ENCODE peak calls at places on chromosomes 2 and 18, in eight cellular contexts. A is pancreas, N is WTC11, E is GM13976, D is AG10803, V is HL-60, X is thoracic aorta, F is cardiac fibroblast. K is an unnamed sample.

GRCh38 chr18:35085450-35086032 is 44.3 kb downstream of the MAPRE2 start:
- DNase-seq in A (no peak), X (no peak), V (no peak), F (no peak), D (no peak), N (no peak), E (no peak), K (no peak)

GRCh38 chr2:582792-583528 is 94.2 kb downstream of the TMEM18 start:
- DNase-seq in E (no peak), N (no peak), F (no peak), A (no peak), V (no peak), X (no peak), D (no peak), K (no peak)

GRCh38 chr18:46352520-46353250 is 248.5 kb downstream of the HAUS1 start:
- DNase-seq in D (no peak), E (no peak), A (no peak), N (no peak), F (no peak), V (no peak), X (no peak), K (no peak)

GRCh38 chr18:76379226-76380126 is 115.6 kb downstream of the ZNF516 start:
- DNase-seq in D (no peak), V (no peak), A (no peak), F (no peak), N (no peak), E (no peak), X (no peak), K (no peak)

GRCh38 chr2:219530048-219530963 is 13.3 kb downstream of the CHPF start:
- DNase-seq in E (peak), D (peak), N (peak), V (peak), F (peak), A (peak), X (no peak), K (peak)

GRCh38 chr18:10139783-10140410 is 226.1 kb downstream of the VAPA start:
- DNase-seq in F (peak), X (no peak), A (no peak), D (peak), E (no peak), V (no peak), N (no peak), K (no peak)

GRCh38 chr2:42569116-42569711 is 782 bp downstream of the MTA3 start:
- DNase-seq in F (peak), D (peak), E (peak), A (peak), N (no peak), V (no peak), X (no peak), K (peak)

GRCh38 chr2:200471324-200471848 is 38.5 kb downstream of the KCTD18 start:
- DNase-seq in E (peak), V (peak), N (no peak), F (peak), D (no peak), A (no peak), X (no peak), K (no peak)

GRCh38 chr18:46333371-46334199 is 229.4 kb downstream of the HAUS1 start:
- DNase-seq in E (no peak), X (no peak), N (peak), A (no peak), V (peak), D (peak), F (peak), K (no peak)

GRCh38 chr2:110211938-110212858 is at the start of gene MTLN:
- DNase-seq in V (peak), E (peak), F (peak), A (peak), D (peak), N (peak), X (peak), K (peak)
- TF ChIP-seq CTCF in V (no peak), E (no peak), F (no peak), A (no peak), D (no peak), N (no peak), X (no peak), K (no peak)

DNA sequence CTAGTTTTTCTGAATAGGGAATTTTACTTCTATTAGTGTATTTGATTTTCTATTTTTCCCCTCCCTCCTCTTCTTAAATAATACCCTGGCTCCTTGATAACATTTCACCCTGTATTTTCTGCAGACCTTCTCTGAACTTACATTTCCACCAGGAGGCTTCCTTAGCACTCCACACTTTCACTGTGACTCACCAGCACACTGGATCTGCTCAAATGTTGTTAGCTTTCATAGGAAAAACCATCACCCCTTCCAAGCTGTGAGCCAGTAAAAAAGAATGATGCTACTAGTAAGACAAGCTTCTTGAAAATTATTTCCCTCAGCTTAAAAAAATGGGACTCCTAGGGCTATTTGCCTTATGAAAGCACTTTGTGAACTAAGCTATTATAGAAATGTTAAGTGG is 16.1 kb downstream of the SUPT7L start:
- DNase-seq in A (no peak), X (no peak), E (no peak), F (no peak), N (no peak), D (peak), V (no peak), K (no peak)
- TF ChIP-seq CTCF in A (no peak), X (no peak), E (no peak), F (no peak), N (no peak), D (no peak), V (no peak), K (no peak)

GRCh38 chr2:101823849-101824248 is 126.3 kb downstream of the MAP4K4 start:
- DNase-seq in V (no peak), X (no peak), D (peak), A (no peak), F (no peak), E (no peak), N (no peak), K (no peak)
- TF ChIP-seq CTCF in V (no peak), X (no peak), D (no peak), A (no peak), F (no peak), E (no peak), N (no peak), K (no peak)

DNA sequence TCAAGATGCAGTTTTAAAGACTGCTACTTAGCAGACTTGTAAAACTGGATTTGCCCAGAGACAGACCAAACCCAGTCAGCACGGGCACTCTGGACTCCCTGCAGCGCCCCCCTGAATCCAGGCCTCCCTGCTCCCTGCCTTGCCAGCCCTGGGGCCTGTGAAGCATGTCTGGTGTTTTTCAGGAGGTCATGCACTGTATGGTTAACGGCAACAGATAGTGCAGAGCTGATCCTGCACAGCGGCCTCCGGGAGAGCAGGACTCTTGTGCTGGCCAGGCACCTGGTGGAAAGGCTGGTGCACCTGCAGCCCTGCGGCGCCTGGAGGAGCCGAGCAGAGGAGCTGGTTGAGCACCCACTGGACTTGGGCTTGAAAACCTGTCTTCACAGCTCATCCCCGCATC is 30.4 kb downstream of the HDAC4 start:
- DNase-seq in A (no peak), D (no peak), F (no peak), N (no peak), E (no peak), V (no peak), X (no peak), K (no peak)
- TF ChIP-seq CTCF in A (no peak), D (no peak), F (no peak), N (no peak), E (no peak), V (no peak), X (no peak), K (no peak)

GRCh38 chr2:172813314-172813888 is 77.8 kb downstream of the RAPGEF4 start:
- DNase-seq in D (peak), E (no peak), X (no peak), V (no peak), A (no peak), N (no peak), F (peak), K (no peak)
- TF ChIP-seq CTCF in D (peak), E (no peak), X (no peak), V (no peak), A (peak), N (no peak), F (peak), K (peak)

GRCh38 chr2:14907014-14907612 is 274.6 kb downstream of the LRATD1 start:
- DNase-seq in D (peak), X (no peak), N (no peak), F (no peak), A (no peak), E (no peak), V (peak), K (no peak)
- TF ChIP-seq CTCF in D (peak), X (no peak), N (no peak), F (no peak), A (no peak), E (no peak), V (peak), K (no peak)

K was measured in adrenal gland.